ENCODE peak calls at places on chromosomes 1 and 21, in four cellular contexts. R is glutamatergic neuron; J is globus pallidus; I is activated CD8-positive, alpha-beta T cell treated with anti-CD3 and anti-CD28 coated beads for 36 hours. T is an unnamed sample.

GRCh38 chr21:9839011-9839661 is 682.2 kb upstream of the TPTE start:
- DNase-seq in R (no peak), I (no peak), J (no peak), T (no peak)

GRCh38 chr1:246108278-246108925 is 398.7 kb downstream of the SMYD3 start:
- DNase-seq in J (no peak), R (no peak), I (no peak), T (no peak)

GRCh38 chr1:212655668-212656440 is 43.8 kb downstream of the BATF3 start:
- DNase-seq in J (no peak), R (no peak), I (no peak), T (no peak)

GRCh38 chr1:15191785-15192184 is 38.2 kb downstream of the TMEM51 start:
- DNase-seq in I (no peak), J (no peak), R (no peak), T (no peak)

GRCh38 chr1:10308001-10308400 is 90.9 kb upstream of the PGD start:
- DNase-seq in R (no peak), I (peak), J (no peak), T (no peak)

GRCh38 chr21:35086357-35086756 is 37.3 kb upstream of the RUNX1 start:
- DNase-seq in I (no peak), J (no peak), R (no peak), T (no peak)

GRCh38 chr1:154219511-154219910 is 1.2 kb upstream of the UBAP2L start:
- DNase-seq in R (no peak), I (no peak), J (peak), T (peak)

GRCh38 chr1:227894831-227895451 is 52.8 kb downstream of the WNT9A start:
- DNase-seq in R (no peak), I (peak), J (no peak), T (no peak)

GRCh38 chr1:63662846-63663245 is 69.6 kb downstream of the PGM1 start:
- DNase-seq in R (no peak), J (no peak), I (no peak), T (no peak)

GRCh38 chr1:198040880-198041279 is 115.9 kb upstream of the NEK7 start:
- DNase-seq in R (no peak), I (peak), J (no peak), T (no peak)

GRCh38 chr1:110188116-110188618 is 21.9 kb upstream of the KCNC4 start:
- DNase-seq in R (no peak), I (no peak), J (no peak), T (no peak)

GRCh38 chr1:155261401-155261887 is 716 bp downstream of the SCAMP3 start:
- DNase-seq in J (no peak), R (no peak), I (peak), T (peak)

GRCh38 chr1:240000634-240001033 is 91.0 kb upstream of the FMN2 start:
- DNase-seq in R (no peak), J (no peak), I (no peak), T (no peak)

GRCh38 chr1:236686815-236687160 is 489 bp downstream of the ACTN2 start:
- DNase-seq in I (no peak), R (peak), J (no peak), T (no peak)

GRCh38 chr1:12152106-12152891 is 14.5 kb upstream of the TNFRSF1B start:
- DNase-seq in J (no peak), R (no peak), I (peak), T (peak)

GRCh38 chr1:224668991-224669390 is 52.9 kb downstream of the CNIH3 start:
- DNase-seq in R (no peak), I (no peak), J (peak), T (no peak)

GRCh38 chr1:20278692-20279130 is 12.0 kb upstream of the VWA5B1 start:
- DNase-seq in R (no peak), I (no peak), J (no peak), T (no peak)

GRCh38 chr1:202155478-202156021 is 4.9 kb downstream of the PTPN7 start:
- DNase-seq in I (no peak), R (no peak), J (no peak), T (no peak)

T was measured in GM12865.